ENCODE peak calls at places on chromosomes 13 and 19, in six cellular contexts. A is HTR-8/SVneo, I is ecto neural progenitor cell, V is PC-3, T is EL, M is kidney tubule cell. H is an unnamed sample.

GRCh38 chr13:40770609-40770933 is 419 bp downstream of the MRPS31 start:
- DNase-seq in T (no peak), I (no peak), A (no peak), V (no peak), M (no peak), H (no peak)

GRCh38 chr19:33248954-33249613 is 23.4 kb upstream of the SLC7A10 start:
- DNase-seq in T (peak; percentile 21), I (no peak), M (peak; percentile 35), A (no peak), V (peak; percentile 39), H (no peak)

GRCh38 chr13:33205804-33206221 is 79.7 kb downstream of the STARD13 start:
- DNase-seq in A (no peak), T (no peak), I (no peak), V (no peak), M (no peak), H (no peak)

GRCh38 chr19:1747285-1748114 is 5.8 kb upstream of the ONECUT3 start:
- DNase-seq in T (peak; percentile 89), A (peak; percentile 58), I (no peak), M (peak; percentile 98), V (peak; percentile 97), H (no peak)

GRCh38 chr19:40778865-40779284 is 828 bp downstream of the RAB4B start:
- DNase-seq in T (no peak), M (peak; percentile 43), I (no peak), V (no peak), A (no peak), H (no peak)

GRCh38 chr13:42494157-42494556 is 79.8 kb upstream of the TNFSF11 start:
- DNase-seq in V (peak; percentile 25), I (no peak), M (peak; percentile 4), T (no peak), A (no peak), H (no peak)

GRCh38 chr13:106357198-106357597 is 178.3 kb downstream of the EFNB2 start:
- DNase-seq in V (no peak), I (no peak), T (no peak), M (no peak), A (no peak), H (no peak)

GRCh38 chr13:107441279-107441678 is 774.1 kb downstream of the LIG4 start:
- DNase-seq in M (peak; percentile 83), I (no peak), A (peak; percentile 14), V (peak; percentile 25), T (peak; percentile 0), H (peak; percentile 70)

GRCh38 chr19:43148233-43148632 is 38.1 kb downstream of the PSG5 start:
- DNase-seq in T (peak; percentile 72), A (peak; percentile 14), I (no peak), V (peak; percentile 18), M (peak; percentile 73), H (no peak)

GRCh38 chr19:48837586-48838191 is 1.4 kb upstream of the HSD17B14 start:
- DNase-seq in M (no peak), I (peak; percentile 70), T (no peak), V (no peak), A (no peak), H (no peak)

H was measured in NCI-H460.